ENCODE peak calls at places on chromosomes 4 and X, in four cellular contexts. U, Q, W and R are unnamed samples.

GRCh38 chr4:128376303-128376702 is 88.7 kb upstream of the PGRMC2 start:
- DNase-seq in Q (no peak), U (no peak), W (no peak), R (no peak)

GRCh38 chr4:121217385-121217784 is 53.3 kb upstream of the TNIP3 start:
- DNase-seq in U (peak), W (no peak), Q (no peak), R (no peak)

GRCh38 chr4:112213850-112214249 is 17.7 kb upstream of the AP1AR start:
- DNase-seq in Q (no peak), W (no peak), U (peak), R (no peak)

GRCh38 chrX:36898301-36898700 is 109.9 kb upstream of the FAM47C start:
- DNase-seq in Q (peak), W (no peak), U (peak), R (no peak)

GRCh38 chr4:183828125-183828524 is 77.0 kb upstream of the STOX2 start:
- DNase-seq in U (no peak), Q (no peak), W (no peak), R (no peak)

GRCh38 chrX:16986169-16986568 is 39.7 kb downstream of the REPS2 start:
- DNase-seq in W (no peak), U (no peak), Q (no peak), R (no peak)

GRCh38 chr4:112910109-112910736 is 139.2 kb upstream of the ANK2 start:
- DNase-seq in U (peak), W (no peak), Q (no peak), R (no peak)

GRCh38 chrX:7076245-7076661 is 71.3 kb upstream of the STS start:
- DNase-seq in U (no peak), Q (no peak), W (no peak), R (no peak)

GRCh38 chr4:110631582-110632505 is 9.0 kb upstream of the PITX2 start:
- DNase-seq in Q (peak), U (peak), W (peak), R (no peak)

GRCh38 chr4:95549246-95550138 is 719 bp upstream of the UNC5C start:
- DNase-seq in W (peak), Q (peak), U (peak), R (no peak)

GRCh38 chr4:186823989-186824388 is 100.3 kb upstream of the FAT1 start:
- DNase-seq in W (no peak), Q (no peak), U (no peak), R (no peak)

GRCh38 chr4:169439244-169439643 is 168.5 kb upstream of the SH3RF1 start:
- DNase-seq in Q (peak), W (no peak), U (no peak), R (no peak)

GRCh38 chrX:103910371-103910770 is 52.1 kb upstream of the TMSB15B start:
- DNase-seq in Q (no peak), W (no peak), U (no peak), R (no peak)

GRCh38 chr4:98518555-98519267 is 139.7 kb downstream of the TSPAN5 start:
- DNase-seq in W (no peak), U (no peak), Q (peak), R (peak)

GRCh38 chrX:81110286-81110685 is 91.4 kb downstream of the HMGN5 start:
- DNase-seq in Q (no peak), W (no peak), U (no peak), R (no peak)

GRCh38 chrX:11346283-11346682 is 53.1 kb downstream of the AMELX start:
- DNase-seq in W (no peak), U (no peak), Q (no peak), R (no peak)